ENCODE peak calls at places on chromosomes 12 and 14, in nine cellular contexts. Q, F, K, O, R, N, U, I and G are unnamed samples.

GRCh38 chr14:34111505-34111904 is 160.6 kb upstream of the EGLN3 start:
- DNase-seq in Q (no peak), O (no peak), I (no peak), F (no peak), R (no peak), U (no peak), K (no peak), N (no peak), G (no peak)

GRCh38 chr14:51304428-51304827 is 64.4 kb downstream of the TMX1 start:
- DNase-seq in U (no peak), I (peak; percentile 57), O (peak; percentile 76), Q (peak; percentile 80), K (no peak), F (no peak), R (no peak), N (no peak), G (no peak)

GRCh38 chr12:53748072-53748840 is 3.5 kb downstream of the CISTR start:
- DNase-seq in R (peak; percentile 39), U (no peak), I (no peak), K (no peak), F (no peak), O (no peak), Q (no peak), N (no peak), G (no peak)

GRCh38 chr14:42140831-42141279 is 534.2 kb downstream of the LRFN5 start:
- DNase-seq in N (peak; percentile 33), R (no peak), O (peak; percentile 1), I (no peak), K (peak; percentile 3), F (no peak), U (no peak), Q (peak; percentile 90), G (peak; percentile 54)

GRCh38 chr12:79434561-79434960 is 256.2 kb downstream of the PAWR start:
- DNase-seq in U (no peak), N (no peak), K (no peak), R (no peak), O (no peak), I (no peak), Q (no peak), F (no peak), G (no peak)

GRCh38 chr14:101476931-101477553 is 84.3 kb upstream of the DIO3 start:
- DNase-seq in R (peak; percentile 92), U (peak; percentile 60), I (no peak), F (no peak), O (no peak), N (no peak), Q (no peak), K (no peak), G (no peak)

GRCh38 chr12:124292385-124292784 is 2.5 kb upstream of the RFLNA start:
- DNase-seq in U (no peak), F (no peak), N (no peak), K (no peak), O (no peak), I (no peak), R (no peak), Q (no peak), G (no peak)

GRCh38 chr14:68424443-68425172 is 368.3 kb downstream of the ZFP36L1 start:
- DNase-seq in I (no peak), U (no peak), O (no peak), N (no peak), Q (no peak), F (no peak), R (no peak), K (no peak), G (no peak)

GRCh38 chr12:54603173-54603814 is 14.8 kb upstream of the PPP1R1A start:
- DNase-seq in U (peak; percentile 62), F (peak; percentile 52), O (peak; percentile 73), I (peak; percentile 78), R (peak; percentile 85), Q (peak; percentile 65), K (peak; percentile 81), N (peak; percentile 18), G (peak; percentile 33)

GRCh38 chr12:132807295-132808222 is 21.1 kb downstream of the GOLGA3 start:
- DNase-seq in U (no peak), I (no peak), R (peak; percentile 41), F (no peak), O (no peak), K (peak; percentile 28), Q (no peak), N (no peak), G (no peak)

GRCh38 chr12:45994736-45995135 is 4.4 kb upstream of the SCAF11 start:
- DNase-seq in N (no peak), I (no peak), R (no peak), Q (no peak), O (no peak), K (no peak), F (no peak), U (no peak), G (no peak)

GRCh38 chr12:32603858-32604257 is 75.2 kb upstream of the DNM1L start:
- DNase-seq in O (peak; percentile 40), K (no peak), N (no peak), F (no peak), I (peak; percentile 41), U (no peak), R (no peak), Q (peak; percentile 51), G (peak; percentile 21)

GRCh38 chr12:101747695-101748094 is 8.4 kb upstream of the SYCP3 start:
- DNase-seq in I (no peak), Q (no peak), U (no peak), O (no peak), F (no peak), R (no peak), N (no peak), K (no peak), G (no peak)

GRCh38 chr12:128803788-128804187 is 20.0 kb downstream of the SLC15A4 start:
- DNase-seq in N (no peak), K (no peak), O (no peak), I (no peak), U (no peak), Q (no peak), R (no peak), F (no peak), G (no peak)

GRCh38 chr12:65895759-65896656 is 71.7 kb downstream of the HMGA2 start:
- DNase-seq in K (no peak), R (peak; percentile 79), F (peak; percentile 84), U (no peak), Q (no peak), O (peak; percentile 46), N (no peak), I (no peak), G (no peak)

GRCh38 chr14:38357557-38357956 is 101.7 kb upstream of the CLEC14A start:
- DNase-seq in I (no peak), R (peak; percentile 6), Q (peak; percentile 92), N (peak; percentile 65), F (no peak), U (no peak), O (peak; percentile 89), K (no peak), G (peak; percentile 63)

GRCh38 chr12:77891531-77892147 is 60.9 kb downstream of the NAV3 start:
- DNase-seq in Q (no peak), I (no peak), O (no peak), R (peak; percentile 52), F (no peak), K (no peak), N (no peak), U (no peak), G (no peak)

GRCh38 chr14:30874120-30874998 is at the start of gene COCH:
- DNase-seq in O (peak; percentile 21), I (peak; percentile 32), Q (no peak), U (no peak), R (peak; percentile 82), F (peak; percentile 56), K (peak; percentile 70), N (no peak), G (no peak)

GRCh38 chr12:21819678-21820077 is 45.2 kb upstream of the KCNJ8 start:
- DNase-seq in F (no peak), O (peak; percentile 50), I (no peak), N (no peak), Q (no peak), U (no peak), R (no peak), K (no peak), G (no peak)

GRCh38 chr12:116735951-116736599 is 1.8 kb downstream of the SPRING1 start:
- DNase-seq in R (no peak), O (no peak), U (no peak), I (no peak), N (no peak), F (no peak), K (peak; percentile 31), Q (no peak), G (no peak)

GRCh38 chr12:46110220-46110700 is 119.9 kb upstream of the SCAF11 start:
- DNase-seq in O (no peak), U (no peak), N (no peak), R (no peak), F (no peak), I (no peak), K (peak; percentile 39), Q (no peak), G (no peak)

GRCh38 chr14:95268350-95268749 is 51.4 kb downstream of the CLMN start:
- DNase-seq in O (no peak), N (no peak), K (peak; percentile 52), R (no peak), I (no peak), F (no peak), Q (no peak), U (no peak), G (no peak)

GRCh38 chr12:49959570-49960473 is 1.9 kb upstream of the AQP5 start:
- DNase-seq in F (peak; percentile 60), Q (no peak), K (peak; percentile 22), O (peak; percentile 64), I (no peak), R (peak; percentile 83), U (no peak), N (no peak), G (no peak)

GRCh38 chr12:117749431-117749830 is 219.4 kb downstream of the KSR2 start:
- DNase-seq in N (no peak), I (no peak), Q (no peak), O (peak; percentile 6), R (no peak), K (no peak), U (no peak), F (no peak), G (no peak)

GRCh38 chr14:103078420-103078749 is 5.6 kb upstream of the LBHD2 start:
- DNase-seq in U (peak; percentile 83), R (peak; percentile 91), N (peak; percentile 48), Q (peak; percentile 76), F (peak; percentile 67), I (peak; percentile 83), K (peak; percentile 80), O (peak; percentile 79), G (peak; percentile 37)

GRCh38 chr12:108313609-108314331 is 25.3 kb downstream of the CMKLR1 start:
- DNase-seq in K (no peak), N (no peak), O (peak; percentile 9), I (no peak), U (no peak), Q (no peak), F (no peak), R (peak; percentile 54), G (no peak)

GRCh38 chr14:24255931-24256696 is 6.9 kb downstream of the TGM1 start:
- DNase-seq in F (no peak), U (peak; percentile 47), K (no peak), N (no peak), O (no peak), R (no peak), Q (no peak), I (no peak), G (no peak)

GRCh38 chr12:31687101-31687527 is 27.6 kb downstream of the ETFBKMT start:
- DNase-seq in N (no peak), R (no peak), O (no peak), F (no peak), U (no peak), Q (no peak), I (no peak), K (no peak), G (no peak)

GRCh38 chr14:95189400-95190162 is 32.3 kb upstream of the DICER1 start:
- DNase-seq in O (no peak), F (no peak), N (no peak), U (no peak), K (no peak), R (peak; percentile 27), Q (no peak), I (no peak), G (no peak)

GRCh38 chr12:19757317-19757877 is 318.1 kb downstream of the AEBP2 start:
- DNase-seq in U (no peak), O (peak; percentile 65), Q (peak; percentile 64), K (peak; percentile 83), F (no peak), N (no peak), I (no peak), R (peak; percentile 44), G (no peak)

GRCh38 chr12:52867636-52868035 is 18.8 kb upstream of the KRT78 start:
- DNase-seq in O (no peak), R (no peak), U (peak; percentile 75), I (peak; percentile 32), F (no peak), N (no peak), Q (no peak), K (no peak), G (no peak)